ENCODE peak calls at places on chromosome 19, in eight cellular contexts. A is stimulated activated CD4-positive, alpha-beta T cell treated with anti-CD3 and anti-CD28 coated beads, Interleukin-2, amount 100 ng/mL, for 48 hours; T is uterus; S is 8988T; R is brain microvascular endothelial cell; V is activated B cell treated with CpG ODN at 0.5 μM for 24 hours; I is AG04449; G is colonic mucosa. Q is an unnamed sample.
A peak's percentile ranks its signal among the peaks of the same experiment; 100 is the strongest.

GRCh38 chr19:5130371-5131030 is 161.6 kb downstream of the KDM4B start:
- DNase-seq in S (no peak), R (no peak), V (peak; percentile 78), T (no peak), I (no peak), A (no peak), G (no peak), Q (no peak)

GRCh38 chr19:49155830-49156346 is 692 bp upstream of the HRC start:
- DNase-seq in A (no peak), S (no peak), I (no peak), R (no peak), T (no peak), V (no peak), G (no peak), Q (no peak)

GRCh38 chr19:13861392-13861713 is 15.6 kb upstream of the NANOS3 start:
- DNase-seq in S (no peak), R (no peak), A (no peak), T (no peak), I (no peak), G (no peak), V (no peak), Q (no peak)

GRCh38 chr19:47176627-47177090 is 46.0 kb downstream of the SAE1 start:
- DNase-seq in R (peak; percentile 96), G (no peak), I (peak; percentile 93), T (peak; percentile 33), V (no peak), S (no peak), A (peak; percentile 29), Q (no peak)

GRCh38 chr19:13795595-13796300 is 505 bp downstream of the ZSWIM4 start:
- DNase-seq in I (no peak), A (no peak), V (no peak), G (peak; percentile 32), T (no peak), R (no peak), S (no peak), Q (no peak)

GRCh38 chr19:55442372-55443044 is 592 bp downstream of the SHISA7 start:
- DNase-seq in A (no peak), G (no peak), R (no peak), I (no peak), S (no peak), T (no peak), V (no peak), Q (no peak)

GRCh38 chr19:16951529-16951928 is 62.7 kb downstream of the F2RL3 start:
- DNase-seq in T (no peak), G (no peak), I (no peak), R (no peak), S (no peak), V (no peak), A (no peak), Q (no peak)

GRCh38 chr19:24159707-24160106 is 72.7 kb downstream of the ZNF254 start:
- DNase-seq in V (no peak), S (no peak), R (no peak), I (no peak), T (no peak), G (no peak), A (no peak), Q (no peak)

GRCh38 chr19:41425174-41426115 is 1.7 kb downstream of the B3GNT8 start:
- DNase-seq in R (no peak), S (no peak), I (no peak), A (no peak), T (no peak), V (no peak), G (peak; percentile 41), Q (no peak)

GRCh38 chr19:12331211-12331941 is 2.1 kb downstream of the ZNF563 start:
- DNase-seq in R (no peak), I (no peak), S (no peak), V (peak; percentile 56), G (no peak), T (no peak), A (peak; percentile 63), Q (no peak)

GRCh38 chr19:41649827-41650226 is 23.0 kb upstream of the CEACAM4 start:
- DNase-seq in T (no peak), V (no peak), R (no peak), A (no peak), S (no peak), I (no peak), G (peak; percentile 83), Q (no peak)

GRCh38 chr19:39937792-39938191 is 3.4 kb upstream of the FCGBP start:
- DNase-seq in G (no peak), R (no peak), I (no peak), S (no peak), T (no peak), A (no peak), V (no peak), Q (no peak)

GRCh38 chr19:18437481-18438330 is at the start of gene ISYNA1:
- DNase-seq in S (peak; percentile 50), I (no peak), G (peak; percentile 61), V (no peak), A (no peak), R (peak; percentile 42), T (peak; percentile 71), Q (peak; percentile 86)

Q was measured in ovary.